ENCODE peak calls at places on chromosomes 4 and X, in six cellular contexts. H is left ventricle myocardium inferior, S is OCI-LY7, P is astrocyte of the spinal cord, C is kidney, G is progenitor cell of endocrine pancreas. Q is an unnamed sample.

GRCh38 chr4:64781737-64782326 is 372.6 kb upstream of the TECRL start:
- DNase-seq in H (no peak), S (peak; percentile 8), P (peak; percentile 54), C (no peak), G (no peak), Q (peak; percentile 57)

GRCh38 chrX:19377799-19378198 is 34.1 kb downstream of the PDHA1 start:
- DNase-seq in H (no peak), S (no peak), P (no peak), C (no peak), G (no peak), Q (no peak)

GRCh38 chrX:133056341-133056740 is 40.6 kb downstream of the USP26 start:
- DNase-seq in H (no peak), S (no peak), P (no peak), C (no peak), G (no peak), Q (peak; percentile 43)

GRCh38 chr4:92012899-92013867 is 290.6 kb upstream of the GRID2 start:
- DNase-seq in H (no peak), S (no peak), P (no peak), C (no peak), G (peak; percentile 20), Q (no peak)

GRCh38 chr4:182969651-182970279 is 52.6 kb upstream of the DCTD start:
- DNase-seq in H (no peak), S (no peak), P (no peak), C (no peak), G (no peak), Q (no peak)

GRCh38 chr4:7539659-7540058 is 104.9 kb upstream of the PSAPL1 start:
- DNase-seq in H (no peak), S (peak; percentile 99), P (no peak), C (no peak), G (no peak), Q (peak; percentile 76)

GRCh38 chr4:169774466-169775445 is 17.0 kb upstream of the HPF1 start:
- DNase-seq in H (no peak), S (no peak), P (peak; percentile 2), C (peak; percentile 74), G (no peak), Q (no peak)

GRCh38 chr4:67587156-67587555 is 28.6 kb downstream of the STAP1 start:
- DNase-seq in H (no peak), S (no peak), P (no peak), C (no peak), G (no peak), Q (no peak)

GRCh38 chrX:69305333-69306062 is 140.2 kb upstream of the PJA1 start:
- DNase-seq in H (no peak), S (no peak), P (no peak), C (peak; percentile 52), G (no peak), Q (no peak)

DNA sequence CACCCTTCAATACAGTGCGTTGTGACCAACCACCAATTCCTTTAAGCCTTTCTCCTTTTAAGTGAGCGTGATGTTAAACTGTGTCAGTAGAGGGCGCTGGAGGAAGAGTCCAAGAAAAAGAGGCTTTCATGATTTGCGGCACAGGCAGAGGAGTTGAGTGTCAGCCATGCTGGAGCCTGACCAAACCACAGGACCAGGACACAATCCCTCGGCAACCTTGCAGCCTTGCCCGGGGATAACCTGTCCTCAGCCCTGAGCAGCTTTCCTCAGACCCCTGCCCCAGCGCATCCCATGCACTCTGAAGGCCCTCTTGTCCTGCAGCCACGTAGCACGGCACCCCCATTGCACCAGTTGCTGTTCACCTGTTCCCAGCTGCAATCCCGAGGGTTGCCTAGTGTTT is 53.5 kb upstream of the SMIM31 start:
- DNase-seq in H (no peak), S (peak; percentile 5), P (no peak), C (no peak), G (no peak), Q (peak; percentile 52)
- TF ChIP-seq CTCF in H (peak; percentile 29), S (peak; percentile 68), P (no peak), C (no peak), G (peak; percentile 45), Q (no peak)

DNA sequence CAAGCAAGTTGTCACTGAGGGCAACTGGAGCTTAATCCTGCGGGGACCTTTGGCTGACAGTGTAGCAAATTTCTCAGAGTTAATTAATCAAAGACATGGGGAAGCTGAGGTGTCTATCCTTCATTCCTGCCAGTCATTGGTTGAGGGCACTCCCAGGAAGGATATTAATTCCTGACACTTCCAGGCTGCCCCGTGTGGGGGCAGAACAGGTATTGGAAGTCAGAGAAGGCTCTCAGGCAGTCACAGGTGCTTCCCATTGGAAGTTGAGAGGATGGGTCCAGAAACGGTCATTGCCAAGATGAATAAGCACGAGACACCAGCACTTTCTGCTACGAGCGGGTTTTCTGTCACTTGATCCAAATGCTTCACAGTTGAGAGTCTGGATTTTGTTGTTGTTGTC is 29.1 kb upstream of the CD38 start:
- DNase-seq in H (no peak), S (no peak), P (no peak), C (no peak), G (no peak), Q (no peak)
- TF ChIP-seq CTCF in H (no peak), S (no peak), P (no peak), C (no peak), G (no peak), Q (no peak)

DNA sequence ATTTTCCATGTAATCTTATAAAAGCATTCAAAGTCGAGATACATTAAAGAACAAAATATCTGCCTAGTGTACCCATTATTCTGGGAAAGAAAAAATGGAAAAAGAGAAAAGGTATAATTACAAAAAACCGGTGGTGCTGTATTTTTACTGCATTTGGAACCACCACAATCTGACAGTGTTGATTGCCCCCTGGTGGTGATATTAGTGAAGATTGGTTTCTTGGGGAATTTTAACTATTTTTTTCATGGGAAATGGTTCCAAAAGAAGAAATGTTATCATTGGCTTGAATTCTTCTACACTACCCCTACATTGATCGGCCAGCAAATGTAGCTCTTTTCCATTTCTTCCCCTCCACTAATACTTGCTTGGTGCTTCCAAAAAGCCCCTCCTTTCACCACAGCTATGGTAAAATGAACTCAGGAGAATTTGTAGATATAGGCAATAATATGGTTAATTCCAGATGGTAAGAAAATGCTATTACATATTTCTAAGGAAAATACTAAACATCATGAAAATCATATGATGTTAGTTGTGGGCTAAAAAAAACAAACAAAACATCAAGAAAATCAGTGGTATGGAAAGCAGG is 50.0 kb downstream of the COX18 start:
- DNase-seq in H (no peak), S (peak; percentile 61), P (peak; percentile 55), C (no peak), G (no peak), Q (peak; percentile 66)
- TF ChIP-seq CTCF in H (peak; percentile 75), S (peak; percentile 91), P (peak; percentile 65), C (peak; percentile 65), G (peak; percentile 86), Q (peak; percentile 62)

GRCh38 chrX:31117195-31117594 is 45.4 kb upstream of the FTHL17 start:
- DNase-seq in H (no peak), S (no peak), P (no peak), C (no peak), G (no peak), Q (no peak)
- TF ChIP-seq CTCF in H (no peak), S (no peak), P (no peak), C (no peak), G (no peak), Q (no peak)

DNA sequence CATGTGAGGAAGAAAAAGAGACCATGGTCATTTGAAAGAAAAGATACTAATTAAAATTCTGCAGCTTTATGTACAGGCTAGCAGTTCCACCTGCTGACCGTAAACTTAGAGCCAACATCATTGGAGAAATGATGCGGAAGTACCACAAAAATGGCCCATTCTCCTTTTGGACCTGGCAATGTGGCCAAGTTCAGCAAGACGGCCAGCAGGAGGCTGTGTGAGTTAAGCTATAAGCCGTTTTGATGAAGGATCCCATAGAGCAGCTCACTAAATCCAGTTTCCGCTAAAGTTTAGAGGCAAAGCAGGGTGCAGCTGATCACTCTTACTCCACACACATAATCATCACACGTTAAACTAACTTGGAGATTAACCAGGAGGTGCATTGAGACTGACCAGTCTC is 133.8 kb downstream of the LDB2 start:
- DNase-seq in H (no peak), S (no peak), P (peak; percentile 37), C (no peak), G (no peak), Q (peak; percentile 13)
- TF ChIP-seq CTCF in H (peak; percentile 45), S (no peak), P (peak; percentile 56), C (peak; percentile 26), G (peak; percentile 58), Q (no peak)

DNA sequence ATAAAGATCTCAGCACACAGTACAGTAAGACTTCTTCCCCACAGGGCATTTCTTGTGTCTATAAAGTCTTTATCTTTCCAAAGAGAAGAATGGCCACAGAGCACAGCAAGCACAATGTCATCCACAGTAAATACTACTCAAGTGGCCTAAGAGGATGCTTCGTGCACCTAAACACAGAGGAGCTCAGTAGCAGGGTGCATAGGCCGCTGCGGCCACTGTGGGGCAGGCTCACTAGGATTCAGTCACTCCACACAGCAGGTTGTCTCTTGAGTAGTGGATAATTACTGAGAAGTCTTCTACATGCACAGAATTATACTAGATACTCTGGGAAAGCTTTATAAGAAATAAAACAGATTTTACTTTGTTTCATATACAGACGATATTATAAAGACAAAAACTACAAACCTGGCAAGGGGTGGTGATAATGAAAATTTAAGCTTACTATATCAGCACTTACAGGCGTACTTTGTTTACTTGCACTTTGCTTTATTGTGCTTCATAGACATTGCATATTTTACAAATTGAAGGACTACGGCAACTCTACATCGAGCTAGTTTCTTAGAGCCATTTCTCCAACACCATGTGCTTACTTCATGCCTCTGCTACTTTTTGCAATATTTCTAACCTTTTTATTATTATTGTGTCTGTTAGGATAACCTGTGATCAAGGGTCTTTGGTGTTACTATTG is 78.5 kb downstream of the PRDM5 start:
- DNase-seq in H (peak; percentile 16), S (peak; percentile 32), P (no peak), C (no peak), G (no peak), Q (no peak)
- TF ChIP-seq CTCF in H (peak; percentile 60), S (peak; percentile 70), P (peak; percentile 32), C (peak; percentile 7), G (peak; percentile 53), Q (peak; percentile 8)

DNA sequence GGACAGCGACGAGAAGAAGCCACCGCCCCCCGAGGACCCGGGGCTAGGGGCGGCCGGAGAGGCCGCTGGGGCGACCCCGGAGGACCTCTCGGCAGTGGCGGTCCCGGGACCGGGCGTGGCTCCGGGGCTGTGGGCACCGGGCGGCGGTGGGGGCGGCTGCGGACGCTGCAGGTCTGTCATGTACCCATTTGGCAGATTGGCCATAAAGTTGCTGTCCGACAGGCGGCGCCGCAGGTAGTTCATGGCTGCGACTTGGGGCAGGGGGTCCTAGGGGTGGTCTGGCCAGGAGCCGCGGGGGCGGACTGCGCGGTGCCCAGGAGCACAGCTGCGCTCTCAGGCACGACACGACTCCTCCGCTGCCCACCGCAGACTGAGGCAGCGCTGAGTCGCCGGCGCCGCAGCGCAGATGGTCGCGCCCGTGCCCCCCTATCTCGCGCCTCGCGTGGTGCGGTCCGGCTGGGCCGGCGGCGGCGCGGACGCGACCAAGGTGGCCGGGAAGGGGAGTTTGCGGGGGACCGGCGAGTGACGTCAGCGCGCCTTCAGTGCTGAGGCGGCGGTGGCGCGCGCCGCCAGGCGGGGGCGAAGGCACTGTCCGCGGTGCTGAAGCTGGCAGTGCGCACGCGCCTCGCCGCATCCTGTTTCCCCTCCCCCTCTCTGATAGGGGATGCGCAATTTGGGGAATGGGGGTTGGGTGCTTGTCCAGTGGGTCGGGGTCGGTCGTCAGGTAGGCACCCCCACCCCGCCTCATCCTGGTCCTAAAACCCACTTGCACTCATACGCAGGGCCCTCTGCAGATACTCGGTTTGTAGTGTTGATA is at the start of gene SYN1:
- DNase-seq in H (peak; percentile 81), S (no peak), P (peak; percentile 74), C (peak; percentile 95), G (peak; percentile 74), Q (peak; percentile 52)
- TF ChIP-seq CTCF in H (peak; percentile 28), S (no peak), P (no peak), C (peak; percentile 43), G (no peak), Q (no peak)